ENCODE peak calls at places on chromosome 14, in six cellular contexts. F, U, G, P, V and C are unnamed samples.

GRCh38 chr14:57389646-57390036 is 745 bp upstream of the NAA30 start:
- DNase-seq in P (no peak), U (no peak), G (no peak), F (no peak), V (peak; percentile 65), C (peak; percentile 42)

GRCh38 chr14:102949801-102950451 is 27.5 kb downstream of the AMN start:
- DNase-seq in U (no peak), G (no peak), V (no peak), P (no peak), F (no peak), C (no peak)

GRCh38 chr14:77098470-77099353 is 654 bp downstream of the CIPC start:
- DNase-seq in P (peak; percentile 10), V (peak; percentile 56), U (no peak), F (no peak), G (no peak), C (peak; percentile 15)

GRCh38 chr14:102197317-102197850 is 57.7 kb downstream of the WDR20 start:
- DNase-seq in V (no peak), U (no peak), G (no peak), F (no peak), P (no peak), C (no peak)

GRCh38 chr14:55701638-55702037 is 121.6 kb downstream of the KTN1 start:
- DNase-seq in U (no peak), F (no peak), V (no peak), P (no peak), G (no peak), C (no peak)

GRCh38 chr14:50607181-50607580 is 47.2 kb downstream of the ATL1 start:
- DNase-seq in U (no peak), G (no peak), F (no peak), V (no peak), P (peak; percentile 70), C (no peak)

GRCh38 chr14:93056166-93056839 is 59.4 kb downstream of the ITPK1 start:
- DNase-seq in U (no peak), P (no peak), V (peak; percentile 21), F (no peak), G (no peak), C (no peak)

GRCh38 chr14:67313153-67313552 is 46.5 kb downstream of the ATP6V1D start:
- DNase-seq in P (no peak), F (no peak), V (peak; percentile 56), U (no peak), G (no peak), C (no peak)

GRCh38 chr14:30551460-30551859 is 7.5 kb upstream of the G2E3 start:
- DNase-seq in P (no peak), G (no peak), F (peak; percentile 22), V (peak; percentile 76), U (no peak), C (no peak)

GRCh38 chr14:44962573-44963528 is 861 bp downstream of the TOGARAM1 start:
- DNase-seq in P (peak; percentile 16), F (peak; percentile 20), U (no peak), V (peak; percentile 66), G (no peak), C (peak; percentile 44)